ENCODE peak calls at places on chromosomes 7 and 10, in four cellular contexts. One of them, this sample, is unnamed.

GRCh38 chr7:110590415-110590814 is 500.5 kb upstream of the LRRN3 start:
- DNase-seq in neural progenitor cell: peak; percentile 16
- DNase-seq in GM12878: no peak
- DNase-seq in PC-9: no peak
- DNase-seq in this sample: no peak

GRCh38 chr7:114048386-114049235 is 129.8 kb upstream of the PPP1R3A start:
- DNase-seq in neural progenitor cell: no peak
- DNase-seq in GM12878: no peak
- DNase-seq in PC-9: no peak
- DNase-seq in this sample: peak; percentile 42

GRCh38 chr7:107978815-107979408 is 24.0 kb downstream of the LAMB1 start:
- DNase-seq in PC-9: no peak
- DNase-seq in GM12878: no peak
- DNase-seq in neural progenitor cell: no peak
- DNase-seq in this sample: no peak

GRCh38 chr7:139976055-139976837 is 86.5 kb downstream of the PARP12 start:
- DNase-seq in neural progenitor cell: no peak
- DNase-seq in GM12878: no peak
- DNase-seq in PC-9: no peak
- DNase-seq in this sample: no peak

GRCh38 chr10:89129850-89130396 is 77.2 kb downstream of the CH25H start:
- DNase-seq in neural progenitor cell: no peak
- DNase-seq in PC-9: no peak
- DNase-seq in GM12878: no peak
- DNase-seq in this sample: peak; percentile 92

GRCh38 chr7:47570649-47571050 is 11.3 kb downstream of the TNS3 start:
- DNase-seq in neural progenitor cell: no peak
- DNase-seq in PC-9: no peak
- DNase-seq in GM12878: no peak
- DNase-seq in this sample: peak; percentile 70

GRCh38 chr10:60149003-60149402 is 240.7 kb downstream of the ANK3 start:
- DNase-seq in PC-9: no peak
- DNase-seq in neural progenitor cell: no peak
- DNase-seq in GM12878: no peak
- DNase-seq in this sample: no peak

GRCh38 chr10:80260295-80261243 is 28.9 kb downstream of the MAT1A start:
- DNase-seq in GM12878: no peak
- DNase-seq in neural progenitor cell: peak; percentile 63
- DNase-seq in PC-9: no peak
- DNase-seq in this sample: peak; percentile 12

GRCh38 chr10:69348824-69349541 is 67.7 kb downstream of the TACR2 start:
- DNase-seq in PC-9: peak; percentile 98
- DNase-seq in neural progenitor cell: no peak
- DNase-seq in GM12878: no peak
- DNase-seq in this sample: peak; percentile 97

GRCh38 chr10:996031-996430 is 7.8 kb downstream of the GTPBP4 start:
- DNase-seq in GM12878: no peak
- DNase-seq in PC-9: no peak
- DNase-seq in neural progenitor cell: no peak
- DNase-seq in this sample: no peak

GRCh38 chr10:114575417-114576131 is 82.5 kb downstream of the ABLIM1 start:
- DNase-seq in PC-9: no peak
- DNase-seq in neural progenitor cell: no peak
- DNase-seq in GM12878: no peak
- DNase-seq in this sample: no peak

GRCh38 chr10:62907470-62908212 is 91.5 kb upstream of the EGR2 start:
- DNase-seq in neural progenitor cell: no peak
- DNase-seq in GM12878: no peak
- DNase-seq in PC-9: no peak
- DNase-seq in this sample: no peak

GRCh38 chr7:117715784-117716445 is 157.3 kb downstream of the CTTNBP2 start:
- DNase-seq in PC-9: peak; percentile 55
- DNase-seq in neural progenitor cell: peak; percentile 64
- DNase-seq in GM12878: no peak
- DNase-seq in this sample: peak; percentile 76

GRCh38 chr10:79098596-79099015 is 29.8 kb downstream of the ZMIZ1 start:
- DNase-seq in PC-9: no peak
- DNase-seq in neural progenitor cell: no peak
- DNase-seq in GM12878: peak; percentile 57
- DNase-seq in this sample: peak; percentile 88

GRCh38 chr7:116595063-116595462 is 70.2 kb downstream of the CAV1 start:
- DNase-seq in neural progenitor cell: no peak
- DNase-seq in GM12878: no peak
- DNase-seq in PC-9: no peak
- DNase-seq in this sample: no peak

GRCh38 chr7:116592041-116592355 is 67.2 kb downstream of the CAV1 start:
- DNase-seq in GM12878: no peak
- DNase-seq in PC-9: no peak
- DNase-seq in neural progenitor cell: no peak
- DNase-seq in this sample: no peak

GRCh38 chr7:116593359-116594075 is 68.7 kb downstream of the CAV1 start:
- DNase-seq in neural progenitor cell: no peak
- DNase-seq in GM12878: no peak
- DNase-seq in PC-9: no peak
- DNase-seq in this sample: no peak

GRCh38 chr7:116591202-116592040 is 66.6 kb downstream of the CAV1 start:
- DNase-seq in GM12878: no peak
- DNase-seq in neural progenitor cell: no peak
- DNase-seq in PC-9: no peak
- DNase-seq in this sample: peak; percentile 63

GRCh38 chr7:116592445-116592844 is 67.6 kb downstream of the CAV1 start:
- DNase-seq in PC-9: no peak
- DNase-seq in neural progenitor cell: no peak
- DNase-seq in GM12878: no peak
- DNase-seq in this sample: no peak
- TF ChIP-seq EZH2 in PC-9: no peak
- TF ChIP-seq EZH2 in neural progenitor cell: no peak
- TF ChIP-seq EZH2 in GM12878: no peak
- TF ChIP-seq EZH2 in this sample: no peak

DNA sequence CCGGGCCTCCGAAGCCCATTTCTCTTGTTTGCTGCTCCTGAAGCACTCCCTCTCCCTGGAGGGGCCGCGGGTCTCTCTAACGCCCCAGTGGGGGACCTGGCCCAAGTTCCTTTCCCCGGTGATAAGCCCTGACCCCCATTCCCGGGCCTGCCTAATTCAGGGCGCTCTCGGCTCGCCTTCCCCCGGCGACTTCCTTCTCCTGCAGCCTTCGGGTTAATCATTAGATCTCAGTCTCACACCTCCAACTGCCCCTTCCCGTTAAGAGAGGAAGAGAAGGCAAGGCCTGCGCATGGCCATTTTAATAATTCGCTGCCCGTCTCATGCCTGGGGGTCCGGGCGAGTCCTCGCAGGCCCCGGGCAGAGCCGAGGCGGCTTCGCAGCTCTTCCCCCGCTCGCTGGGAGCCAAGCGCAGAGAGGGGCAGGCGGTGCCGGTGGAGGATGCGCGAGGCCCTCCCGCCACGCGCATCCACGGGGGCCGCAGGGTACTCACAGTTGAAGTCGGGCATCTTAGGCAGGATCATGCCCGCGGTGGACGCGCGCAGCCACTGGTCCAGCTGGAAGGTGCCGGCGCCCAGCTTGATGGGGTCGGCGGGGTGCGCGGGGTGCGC is 1.2 kb downstream of the MNX1 start:
- DNase-seq in PC-9: no peak
- DNase-seq in neural progenitor cell: peak; percentile 30
- DNase-seq in GM12878: no peak
- DNase-seq in this sample: no peak
- TF ChIP-seq EZH2 in PC-9: no peak
- TF ChIP-seq EZH2 in neural progenitor cell: peak; percentile 99
- TF ChIP-seq EZH2 in GM12878: peak; percentile 8
- TF ChIP-seq EZH2 in this sample: peak; percentile 97

GRCh38 chr7:1228535-1229333 is 3.9 kb upstream of the UNCX start:
- DNase-seq in PC-9: no peak
- DNase-seq in neural progenitor cell: no peak
- DNase-seq in GM12878: no peak
- DNase-seq in this sample: no peak
- TF ChIP-seq EZH2 in PC-9: no peak
- TF ChIP-seq EZH2 in neural progenitor cell: peak; percentile 80
- TF ChIP-seq EZH2 in GM12878: no peak
- TF ChIP-seq EZH2 in this sample: peak; percentile 71

GRCh38 chr10:132785433-132786278 is at the start of gene NKX6-2:
- DNase-seq in PC-9: no peak
- DNase-seq in neural progenitor cell: peak; percentile 70
- DNase-seq in GM12878: no peak
- DNase-seq in this sample: no peak

GRCh38 chr10:132784582-132785432 is 1.1 kb downstream of the NKX6-2 start:
- DNase-seq in GM12878: no peak
- DNase-seq in PC-9: no peak
- DNase-seq in neural progenitor cell: peak; percentile 56
- DNase-seq in this sample: peak; percentile 7

GRCh38 chr10:132786529-132787252 is 744 bp upstream of the NKX6-2 start:
- DNase-seq in PC-9: no peak
- DNase-seq in neural progenitor cell: peak; percentile 53
- DNase-seq in GM12878: no peak
- DNase-seq in this sample: no peak

GRCh38 chr10:132787253-132788179 is 1.6 kb upstream of the NKX6-2 start:
- DNase-seq in PC-9: no peak
- DNase-seq in neural progenitor cell: peak; percentile 86
- DNase-seq in GM12878: no peak
- DNase-seq in this sample: no peak

DNA sequence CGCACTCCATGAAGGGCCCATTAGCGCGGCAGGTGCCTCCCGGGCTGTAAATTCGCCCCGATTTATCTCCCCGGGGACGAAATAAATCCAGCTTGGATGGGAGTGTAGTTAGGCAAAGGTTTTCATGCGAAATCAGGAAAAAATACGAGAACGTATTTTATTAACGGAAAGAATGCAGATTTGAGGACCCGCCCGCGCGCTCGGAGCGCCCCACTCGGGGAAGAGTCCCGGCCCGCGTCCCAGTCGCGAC is 257 bp upstream of the NKX6-2 start:
- DNase-seq in GM12878: no peak
- DNase-seq in neural progenitor cell: no peak
- DNase-seq in PC-9: no peak
- DNase-seq in this sample: no peak
- TF ChIP-seq EZH2 in GM12878: no peak
- TF ChIP-seq EZH2 in neural progenitor cell: no peak
- TF ChIP-seq EZH2 in PC-9: no peak
- TF ChIP-seq EZH2 in this sample: no peak

GRCh38 chr10:93072225-93072712 is 1.4 kb upstream of the CYP26A1 start:
- DNase-seq in GM12878: no peak
- DNase-seq in neural progenitor cell: no peak
- DNase-seq in PC-9: no peak
- DNase-seq in this sample: no peak
- TF ChIP-seq EZH2 in GM12878: no peak
- TF ChIP-seq EZH2 in neural progenitor cell: peak; percentile 85
- TF ChIP-seq EZH2 in PC-9: no peak
- TF ChIP-seq EZH2 in this sample: no peak

GRCh38 chr7:112206238-112207105 is at the start of the genes DOCK4 and ZNF277:
- DNase-seq in GM12878: peak; percentile 94
- DNase-seq in neural progenitor cell: peak; percentile 100
- DNase-seq in PC-9: peak; percentile 95
- DNase-seq in this sample: peak; percentile 99
- TF ChIP-seq EZH2 in GM12878: no peak
- TF ChIP-seq EZH2 in neural progenitor cell: no peak
- TF ChIP-seq EZH2 in PC-9: no peak
- TF ChIP-seq EZH2 in this sample: no peak

GRCh38 chr10:101227765-101228681 is 1.2 kb downstream of the LBX1 start:
- DNase-seq in neural progenitor cell: peak; percentile 84
- DNase-seq in PC-9: no peak
- DNase-seq in GM12878: no peak
- DNase-seq in this sample: no peak
- TF ChIP-seq EZH2 in neural progenitor cell: peak; percentile 44
- TF ChIP-seq EZH2 in PC-9: no peak
- TF ChIP-seq EZH2 in GM12878: no peak
- TF ChIP-seq EZH2 in this sample: peak; percentile 90

DNA sequence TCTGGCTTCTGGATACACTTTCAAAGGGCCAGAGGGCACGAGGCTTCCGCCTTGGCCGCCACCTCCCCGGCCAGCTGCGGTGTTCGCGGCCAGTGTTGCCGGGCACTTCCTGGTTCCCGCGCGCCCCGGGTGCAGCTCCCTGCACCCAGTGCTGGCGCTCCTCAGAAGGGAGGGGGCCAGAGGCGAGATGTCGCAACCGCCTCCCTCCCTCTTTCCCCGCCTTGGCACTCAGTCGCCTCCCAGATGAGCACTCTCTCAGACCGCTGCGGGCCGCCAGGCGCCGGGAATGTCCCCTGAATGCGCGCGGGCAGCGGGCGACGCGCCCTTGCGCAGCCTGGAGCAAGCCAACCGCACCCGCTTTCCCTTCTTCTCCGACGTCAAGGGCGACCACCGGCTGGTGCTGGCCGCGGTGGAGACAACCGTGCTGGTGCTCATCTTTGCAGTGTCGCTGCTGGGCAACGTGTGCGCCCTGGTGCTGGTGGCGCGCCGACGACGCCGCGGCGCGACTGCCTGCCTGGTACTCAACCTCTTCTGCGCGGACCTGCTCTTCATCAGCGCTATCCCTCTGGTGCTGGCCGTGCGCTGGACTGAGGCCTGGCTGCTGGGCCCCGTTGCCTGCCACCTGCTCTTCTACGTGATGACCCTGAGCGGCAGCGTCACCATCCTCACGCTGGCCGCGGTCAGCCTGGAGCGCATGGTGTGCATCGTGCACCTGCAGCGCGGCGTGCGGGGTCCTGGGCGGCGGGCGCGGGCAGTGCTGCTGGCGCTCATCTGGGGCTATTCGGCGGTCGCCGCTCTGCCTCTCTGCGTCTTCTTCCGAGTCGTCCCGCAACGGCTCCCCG is at the start of gene FFAR4:
- DNase-seq in GM12878: no peak
- DNase-seq in PC-9: peak; percentile 76
- DNase-seq in neural progenitor cell: peak; percentile 69
- DNase-seq in this sample: no peak
- TF ChIP-seq EZH2 in GM12878: no peak
- TF ChIP-seq EZH2 in PC-9: no peak
- TF ChIP-seq EZH2 in neural progenitor cell: peak; percentile 97
- TF ChIP-seq EZH2 in this sample: peak; percentile 21

DNA sequence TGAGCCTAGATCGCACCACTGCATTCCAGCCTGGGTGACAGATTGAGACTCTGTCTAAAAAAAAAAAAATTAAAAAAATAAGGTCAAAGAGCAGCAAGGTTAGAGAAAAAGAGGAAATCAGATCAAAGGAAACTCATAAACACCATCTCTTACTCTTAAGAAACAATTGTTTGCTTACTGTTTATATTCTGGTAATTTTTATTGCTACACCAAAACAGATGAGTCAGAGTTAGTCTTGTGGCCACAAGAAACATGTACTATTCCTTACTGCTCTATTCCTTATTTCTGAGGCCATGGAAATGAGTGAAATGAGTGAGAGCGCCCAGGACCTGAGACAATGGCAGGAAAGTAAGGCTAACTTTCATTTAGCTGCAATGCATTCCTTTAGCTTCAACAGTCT is 387.3 kb downstream of the HPSE2 start:
- DNase-seq in GM12878: no peak
- DNase-seq in PC-9: no peak
- DNase-seq in neural progenitor cell: no peak
- DNase-seq in this sample: no peak
- TF ChIP-seq EZH2 in GM12878: no peak
- TF ChIP-seq EZH2 in PC-9: no peak
- TF ChIP-seq EZH2 in neural progenitor cell: no peak
- TF ChIP-seq EZH2 in this sample: no peak

This sample was measured in fibroblast of lung.